ENCODE peak calls at places on chromosomes 4 and X, in nine cellular contexts. U is cardiac muscle cell, Y is uterus, M is HCT116, T is AG09309, R is SK-N-SH, E is psoas muscle, S is left ventricle myocardium inferior, O is heart right ventricle. C is an unnamed sample.

GRCh38 chr4:85496146-85496849 is 21.3 kb downstream of the ARHGAP24 start:
- DNase-seq in U (peak), S (no peak), R (no peak), O (no peak), M (no peak), E (no peak), T (no peak), Y (no peak), C (peak)

GRCh38 chr4:4326136-4326535 is 36.1 kb downstream of the ZBTB49 start:
- DNase-seq in R (no peak), U (no peak), Y (no peak), T (no peak), O (no peak), M (no peak), S (no peak), E (no peak), C (no peak)

GRCh38 chr4:70737006-70737405 is 15.2 kb downstream of the RUFY3 start:
- DNase-seq in E (no peak), T (no peak), S (no peak), R (no peak), Y (no peak), O (no peak), U (peak), M (no peak), C (no peak)

GRCh38 chrX:34528081-34528480 is 129.0 kb downstream of the TMEM47 start:
- DNase-seq in O (no peak), S (no peak), R (no peak), M (no peak), Y (no peak), E (no peak), T (no peak), U (no peak), C (no peak)

GRCh38 chrX:29662101-29662500 is 553.3 kb upstream of the MAGEB2 start:
- DNase-seq in T (no peak), R (no peak), M (no peak), U (peak), O (no peak), E (no peak), Y (no peak), S (no peak), C (peak)

GRCh38 chr4:127134490-127134889 is 498.3 kb upstream of the INTU start:
- DNase-seq in E (no peak), S (no peak), O (no peak), T (no peak), U (no peak), M (no peak), R (no peak), Y (no peak), C (no peak)

GRCh38 chr4:87232241-87232640 is 11.8 kb upstream of the KLHL8 start:
- DNase-seq in O (no peak), S (no peak), E (no peak), Y (no peak), U (peak), T (no peak), M (no peak), R (no peak), C (no peak)

GRCh38 chr4:106036334-106036733 is 141.1 kb downstream of the NPNT start:
- DNase-seq in R (no peak), S (no peak), T (no peak), U (no peak), E (no peak), Y (no peak), M (no peak), O (no peak), C (no peak)

GRCh38 chrX:2697741-2698294 is 6.7 kb downstream of the CD99 start:
- DNase-seq in R (no peak), Y (no peak), T (no peak), E (no peak), M (no peak), S (no peak), O (no peak), U (no peak), C (no peak)

GRCh38 chr4:113978561-113979156 is 788 bp downstream of the ARSJ start:
- DNase-seq in M (no peak), O (no peak), E (no peak), T (no peak), S (no peak), Y (peak), R (peak), U (peak), C (peak)

GRCh38 chrX:34918091-34918736 is 24.4 kb upstream of the FAM47B start:
- DNase-seq in U (peak), M (no peak), Y (no peak), T (no peak), R (no peak), S (no peak), E (no peak), O (no peak), C (peak)

GRCh38 chrX:65723706-65724105 is 56.3 kb downstream of the MSN start:
- DNase-seq in O (no peak), Y (no peak), M (no peak), E (no peak), R (no peak), S (no peak), T (no peak), U (peak), C (peak)

GRCh38 chrX:41293269-41293668 is 40.7 kb upstream of the DDX3X start:
- DNase-seq in O (no peak), M (peak), Y (no peak), R (no peak), S (no peak), E (peak), T (no peak), U (no peak), C (no peak)

DNA sequence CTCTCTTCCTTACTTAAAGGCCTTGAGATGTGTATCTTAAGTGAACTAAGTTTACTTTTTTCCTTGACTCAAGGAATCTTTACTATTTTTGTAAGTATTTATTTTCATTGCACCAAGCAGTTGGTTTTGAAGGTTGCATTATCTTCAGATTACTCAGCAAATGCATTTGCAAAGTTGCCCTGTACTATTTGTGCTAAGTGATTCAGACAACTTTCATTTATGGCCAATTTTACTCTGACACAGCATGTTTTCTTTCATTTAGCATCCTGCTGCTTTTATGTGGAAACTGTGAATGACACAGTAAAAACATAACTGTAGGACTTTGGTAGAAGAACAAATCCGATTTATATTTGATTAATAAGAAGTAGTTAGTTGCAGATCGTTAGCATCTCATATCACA is 191.0 kb downstream of the CCSER1 start:
- DNase-seq in S (no peak), R (no peak), E (no peak), T (peak), Y (no peak), U (peak), M (peak), O (no peak), C (peak)
- H3K4me3 ChIP-seq in S (no peak), R (no peak), E (no peak), T (no peak), Y (no peak), U (no peak), M (no peak), O (no peak), C (no peak)

GRCh38 chr4:154254999-154255398 is 236.6 kb downstream of the DCHS2 start:
- DNase-seq in T (no peak), M (peak), O (no peak), S (no peak), E (no peak), U (no peak), Y (no peak), R (no peak), C (no peak)
- TF ChIP-seq CTCF in T (no peak), M (peak), O (no peak), S (no peak), E (no peak), U (no peak), Y (no peak), R (no peak), C (no peak)

GRCh38 chr4:158042591-158043030 is 130.2 kb downstream of the GASK1B start:
- DNase-seq in R (no peak), S (no peak), M (no peak), U (peak), T (peak), O (no peak), E (no peak), Y (no peak), C (peak)
- H3K4me3 ChIP-seq in R (no peak), S (no peak), M (no peak), U (no peak), T (no peak), O (no peak), E (no peak), Y (no peak), C (no peak)

GRCh38 chr4:24508541-24508940 is 75.8 kb downstream of the DHX15 start:
- DNase-seq in S (no peak), M (no peak), T (no peak), U (no peak), E (no peak), O (no peak), Y (no peak), R (no peak), C (no peak)

GRCh38 chr4:24510091-24510490 is 74.3 kb downstream of the DHX15 start:
- DNase-seq in U (no peak), O (no peak), E (no peak), R (no peak), M (no peak), T (no peak), S (no peak), Y (no peak), C (no peak)

GRCh38 chr4:24513718-24514117 is 70.6 kb downstream of the DHX15 start:
- DNase-seq in R (peak), E (no peak), T (no peak), O (no peak), U (no peak), M (no peak), S (no peak), Y (no peak), C (no peak)

GRCh38 chr4:24514808-24515207 is 69.5 kb downstream of the DHX15 start:
- DNase-seq in O (no peak), R (peak), E (no peak), Y (no peak), S (no peak), M (no peak), T (no peak), U (no peak), C (no peak)

GRCh38 chr4:24511371-24512063 is 72.8 kb downstream of the DHX15 start:
- DNase-seq in Y (no peak), M (no peak), U (no peak), R (no peak), S (no peak), T (no peak), O (no peak), E (no peak), C (no peak)
- TF ChIP-seq CTCF in Y (no peak), M (no peak), U (no peak), R (no peak), S (no peak), T (no peak), O (no peak), E (no peak), C (no peak)

GRCh38 chr4:2468464-2469191 is at the start of gene RNF4:
- DNase-seq in T (peak), R (peak), M (peak), U (peak), S (peak), Y (peak), O (peak), E (peak), C (peak)

GRCh38 chr4:2469192-2469984 is 482 bp downstream of the RNF4 start:
- DNase-seq in M (no peak), U (peak), Y (peak), E (peak), O (peak), T (no peak), R (peak), S (peak), C (no peak)

GRCh38 chr4:2472187-2472586 is 3.3 kb downstream of the RNF4 start:
- DNase-seq in R (no peak), M (no peak), Y (no peak), E (no peak), O (no peak), T (no peak), U (no peak), S (no peak), C (no peak)
- H3K4me3 ChIP-seq in R (no peak), M (no peak), Y (no peak), E (no peak), O (no peak), T (no peak), U (no peak), S (no peak), C (no peak)

GRCh38 chr4:7769936-7770674 is 169.6 kb downstream of the AFAP1 start:
- DNase-seq in R (peak), T (no peak), E (no peak), S (peak), Y (no peak), M (no peak), U (peak), O (no peak), C (no peak)
- TF ChIP-seq CTCF in R (peak), T (peak), E (peak), S (peak), Y (no peak), M (peak), U (peak), O (peak), C (peak)

DNA sequence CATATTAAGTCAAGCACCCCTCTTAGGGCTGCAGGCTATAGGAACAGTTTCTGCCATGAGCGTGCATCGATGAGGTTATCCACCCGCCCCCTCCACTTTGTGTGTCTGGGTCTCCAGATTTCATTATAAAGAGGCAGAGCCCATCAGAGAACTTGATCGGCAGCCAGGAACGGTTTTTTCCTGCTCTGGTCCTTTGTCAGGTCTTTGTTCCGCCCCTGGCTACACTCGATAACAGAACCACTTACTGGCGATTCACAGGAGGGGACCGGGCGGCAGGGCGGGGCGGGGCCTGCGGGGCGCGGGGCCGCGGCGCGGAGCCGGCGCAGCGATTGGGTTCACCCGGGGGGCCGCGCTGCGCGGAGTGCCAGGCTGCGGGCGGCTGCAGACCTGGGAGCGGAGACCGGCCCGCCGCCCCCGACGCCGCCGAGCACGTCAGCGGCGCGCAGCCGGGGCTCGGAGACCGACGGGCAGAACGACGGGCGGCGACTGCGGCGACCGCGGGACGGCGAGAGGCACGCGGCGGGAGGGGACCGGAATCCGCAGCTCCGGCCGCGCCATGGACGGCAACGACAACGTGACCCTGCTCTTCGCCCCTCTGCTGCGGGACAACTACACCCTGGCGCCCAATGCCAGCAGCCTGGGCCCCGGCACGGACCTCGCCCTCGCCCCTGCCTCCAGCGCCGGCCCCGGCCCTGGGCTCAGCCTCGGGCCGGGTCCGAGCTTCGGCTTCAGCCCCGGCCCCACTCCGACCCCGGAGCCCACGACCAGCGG is at the start of gene SLC10A4:
- DNase-seq in S (no peak), O (no peak), R (peak), U (no peak), T (no peak), E (peak), M (no peak), Y (no peak), C (no peak)
- H3K4me3 ChIP-seq in S (peak), O (peak), R (peak), U (peak), T (no peak), E (peak), M (peak), Y (no peak), C (peak)

GRCh38 chr4:57190651-57191481 is 80.7 kb upstream of the IGFBP7 start:
- DNase-seq in S (no peak), O (no peak), T (no peak), Y (no peak), R (peak), M (peak), E (no peak), U (peak), C (peak)
- TF ChIP-seq CTCF in S (peak), O (peak), T (peak), Y (no peak), R (peak), M (peak), E (peak), U (peak), C (peak)

C was measured in astrocyte of the spinal cord.